ENCODE peak calls at places on chromosome 17, in seven cellular contexts. X, D, Z, F, P, H and L are unnamed samples.

GRCh38 chr17:37710344-37710886 is 34.4 kb downstream of the HNF1B start:
- DNase-seq in X (peak; percentile 46), F (peak; percentile 99), Z (no peak), P (peak; percentile 58), H (peak; percentile 7), D (peak; percentile 99), L (no peak)

GRCh38 chr17:36717088-36717487 is 115.7 kb downstream of the MRM1 start:
- DNase-seq in D (no peak), X (no peak), H (no peak), F (no peak), P (no peak), Z (no peak), L (no peak)

GRCh38 chr17:63950940-63951907 is 19.1 kb upstream of the CD79B start:
- DNase-seq in X (peak; percentile 46), Z (no peak), D (peak; percentile 62), F (peak; percentile 95), H (no peak), P (no peak), L (no peak)

GRCh38 chr17:14078027-14078426 is 8.7 kb downstream of the COX10 start:
- DNase-seq in P (no peak), F (no peak), Z (no peak), H (no peak), D (no peak), X (no peak), L (no peak)

GRCh38 chr17:36938566-36939058 is 1.3 kb downstream of the LHX1 start:
- DNase-seq in Z (no peak), H (no peak), P (no peak), F (no peak), D (no peak), X (peak; percentile 56), L (no peak)

GRCh38 chr17:60141111-60142018 is 8.4 kb upstream of the CA4 start:
- DNase-seq in H (no peak), X (no peak), D (no peak), Z (no peak), F (peak; percentile 83), P (no peak), L (no peak)

GRCh38 chr17:75828741-75829140 is 15.5 kb downstream of the UNC13D start:
- DNase-seq in X (no peak), D (no peak), Z (no peak), H (no peak), F (no peak), P (no peak), L (no peak)

GRCh38 chr17:34059423-34060220 is 195.5 kb upstream of the CCL2 start:
- DNase-seq in D (no peak), Z (no peak), X (no peak), P (no peak), H (no peak), F (no peak), L (no peak)

GRCh38 chr17:57559634-57560387 is 185.3 kb downstream of the CCDC182 start:
- DNase-seq in F (no peak), D (no peak), H (no peak), Z (no peak), X (no peak), P (no peak), L (no peak)

GRCh38 chr17:46061435-46061834 is 62.4 kb downstream of the STH start:
- DNase-seq in Z (no peak), F (no peak), H (no peak), D (no peak), X (no peak), P (no peak), L (no peak)

GRCh38 chr17:7295230-7296180 is 1.1 kb upstream of the YBX2 start:
- DNase-seq in D (no peak), F (peak; percentile 77), X (no peak), Z (no peak), P (no peak), H (no peak), L (no peak)

GRCh38 chr17:7293131-7293557 is 1.3 kb downstream of the YBX2 start:
- DNase-seq in P (no peak), F (no peak), D (no peak), X (no peak), Z (no peak), H (no peak), L (no peak)

GRCh38 chr17:7293821-7294613 is 422 bp downstream of the YBX2 start:
- DNase-seq in F (peak; percentile 95), Z (no peak), D (peak; percentile 49), X (peak; percentile 85), P (no peak), H (no peak), L (no peak)

GRCh38 chr17:7294614-7295153 is at the start of gene YBX2:
- DNase-seq in H (no peak), D (no peak), P (no peak), X (peak; percentile 95), F (peak; percentile 100), Z (peak; percentile 85), L (no peak)

GRCh38 chr17:7296189-7296861 is 1.9 kb upstream of the YBX2 start:
- DNase-seq in X (peak; percentile 90), D (peak; percentile 56), P (peak; percentile 79), F (peak; percentile 98), H (no peak), Z (peak; percentile 90), L (no peak)
- H3K4me3 ChIP-seq in X (no peak overlapping the region), D (no peak overlapping the region), P (no peak overlapping the region), F (no peak overlapping the region), H (no peak overlapping the region), Z (peak overlapping the region; percentile 5), L (no peak overlapping the region)

GRCh38 chr17:4859816-4860625 is 26.9 kb downstream of the MINK1 start:
- DNase-seq in Z (no peak), H (no peak), F (no peak), D (no peak), P (no peak), X (no peak), L (no peak)

GRCh38 chr17:4860651-4861050 is 27.5 kb downstream of the MINK1 start:
- DNase-seq in F (no peak), Z (no peak), H (no peak), X (no peak), D (no peak), P (no peak), L (no peak)

GRCh38 chr17:4856937-4857314 is 23.8 kb downstream of the MINK1 start:
- DNase-seq in P (no peak), H (no peak), D (no peak), F (no peak), Z (no peak), X (no peak), L (no peak)

GRCh38 chr17:4858068-4858879 is 25.1 kb downstream of the MINK1 start:
- DNase-seq in H (no peak), X (no peak), D (peak; percentile 74), Z (peak; percentile 48), P (no peak), F (peak; percentile 66), L (no peak)

GRCh38 chr17:4858880-4859260 is 25.7 kb downstream of the MINK1 start:
- DNase-seq in H (no peak), F (peak; percentile 79), D (no peak), Z (peak; percentile 78), P (no peak), X (no peak), L (no peak)
- H3K4me3 ChIP-seq in H (no peak overlapping the region), F (no peak overlapping the region), D (no peak overlapping the region), Z (no peak overlapping the region), P (no peak overlapping the region), X (no peak overlapping the region), L (peak overlapping the region; percentile 16)

GRCh38 chr17:50480142-50480764 is 1.6 kb downstream of the RSAD1 start:
- DNase-seq in Z (no peak), F (no peak), D (no peak), P (no peak), H (no peak), X (no peak), L (no peak)

GRCh38 chr17:50479522-50480141 is 972 bp downstream of the RSAD1 start:
- DNase-seq in Z (peak; percentile 85), F (peak; percentile 96), P (peak; percentile 84), D (peak; percentile 87), H (no peak), X (peak; percentile 89), L (no peak)

GRCh38 chr17:50478391-50479361 is at the start of gene RSAD1:
- DNase-seq in H (peak; percentile 56), X (peak; percentile 89), F (peak; percentile 97), P (peak; percentile 86), D (peak; percentile 91), Z (peak; percentile 89), L (peak; percentile 12)

GRCh38 chr17:50476545-50477315 is 1.9 kb upstream of the RSAD1 start:
- DNase-seq in H (no peak), F (no peak), X (no peak), D (peak; percentile 58), Z (no peak), P (no peak), L (no peak)

GRCh38 chr17:50477976-50478375 is 684 bp upstream of the RSAD1 start:
- DNase-seq in P (no peak), F (no peak), D (no peak), H (no peak), X (no peak), Z (no peak), L (no peak)
- H3K4me3 ChIP-seq in P (no peak overlapping the region), F (peak overlapping the region; percentile 98), D (peak overlapping the region; percentile 83), H (peak overlapping the region; percentile 86), X (peak overlapping the region; percentile 51), Z (peak overlapping the region; percentile 88), L (peak overlapping the region; percentile 91)

GRCh38 chr17:77420476-77420803 is 279.7 kb downstream of the SEC14L1 start:
- DNase-seq in F (no peak), H (no peak), P (no peak), Z (no peak), D (no peak), X (no peak), L (no peak)

GRCh38 chr17:77422104-77422782 is 281.5 kb downstream of the SEC14L1 start:
- DNase-seq in F (no peak), D (no peak), H (no peak), Z (no peak), X (no peak), P (no peak), L (peak; percentile 54)

GRCh38 chr17:77421635-77421982 is 280.8 kb downstream of the SEC14L1 start:
- DNase-seq in D (no peak), H (no peak), F (no peak), P (no peak), Z (no peak), X (no peak), L (no peak)

GRCh38 chr17:77419547-77420475 is 279.0 kb downstream of the SEC14L1 start:
- DNase-seq in X (peak; percentile 28), F (peak; percentile 96), H (no peak), P (no peak), D (peak; percentile 24), Z (no peak), L (no peak)

DNA sequence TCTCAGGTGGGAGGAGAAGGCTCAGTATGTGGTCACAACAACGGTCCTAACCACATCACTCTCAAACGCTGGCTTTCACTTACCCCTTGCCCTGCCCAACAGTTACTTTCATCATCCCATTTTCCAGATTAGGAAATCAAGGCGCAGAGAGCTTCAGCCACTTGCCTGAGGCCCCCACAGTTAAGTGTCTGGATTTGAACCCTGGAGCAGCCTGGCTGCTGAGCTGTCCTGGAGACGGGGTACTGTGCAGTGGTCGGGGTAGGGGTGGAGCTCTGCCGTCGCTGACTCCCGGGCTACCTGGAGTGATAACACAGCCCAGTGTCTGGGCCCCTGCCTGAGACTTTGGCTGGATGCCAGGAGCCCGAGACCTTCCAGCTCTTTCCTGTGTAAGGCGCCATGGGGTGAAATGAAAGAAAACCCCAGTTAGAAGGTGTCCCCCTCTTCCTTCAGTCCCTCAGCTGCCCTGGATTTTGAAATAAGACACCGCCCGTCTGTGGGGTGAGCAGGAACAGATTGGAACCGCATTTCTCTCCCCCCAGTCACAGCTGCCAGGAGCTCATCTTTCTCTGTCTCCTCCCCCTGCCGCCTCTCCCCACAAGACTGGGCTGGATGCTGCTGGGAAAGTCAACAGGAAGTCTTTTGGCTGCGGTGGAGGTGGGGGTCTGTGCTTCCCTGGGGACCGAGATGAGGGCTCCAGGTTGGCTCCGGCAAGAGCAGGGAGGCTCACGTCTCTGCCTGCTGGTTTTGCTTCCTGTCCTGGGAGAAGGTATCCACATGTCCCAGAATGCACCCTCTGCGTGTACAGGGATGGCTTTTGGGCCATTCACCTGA is 280.2 kb downstream of the SEC14L1 start:
- DNase-seq in Z (peak; percentile 66), D (no peak), F (peak; percentile 95), H (no peak), X (no peak), P (no peak), L (no peak)
- H3K4me3 ChIP-seq in Z (no peak overlapping the region), D (no peak overlapping the region), F (no peak overlapping the region), H (no peak overlapping the region), X (no peak overlapping the region), P (no peak overlapping the region), L (no peak overlapping the region)